ENCODE peak calls at places on chromosomes 4 and X, in five cellular contexts. V is H1, O is hepatocyte, S is GM23338, N is right lobe of liver. T is an unnamed sample.

GRCh38 chr4:11565899-11566298 is 137.2 kb upstream of the HS3ST1 start:
- DNase-seq in S (no peak), V (no peak), N (no peak), O (no peak), T (no peak)

GRCh38 chr4:52665592-52665991 is 6.5 kb upstream of the USP46 start:
- DNase-seq in N (no peak), O (no peak), S (peak; percentile 36), V (no peak), T (no peak)

GRCh38 chr4:127525585-127525984 is 107.2 kb upstream of the INTU start:
- DNase-seq in N (no peak), S (no peak), V (no peak), O (no peak), T (no peak)

GRCh38 chr4:59571805-59572430 is 1628.2 kb upstream of the ADGRL3 start:
- DNase-seq in V (no peak), S (no peak), N (no peak), O (no peak), T (no peak)

GRCh38 chrX:39956803-39957394 is 140.9 kb downstream of the BCOR start:
- DNase-seq in N (no peak), O (no peak), V (no peak), S (no peak), T (no peak)

GRCh38 chrX:49999048-49999447 is 76.7 kb downstream of the CLCN5 start:
- DNase-seq in S (no peak), O (no peak), V (no peak), N (no peak), T (peak; percentile 38)

GRCh38 chrX:1074755-1075154 is 137.7 kb downstream of the CRLF2 start:
- DNase-seq in N (peak; percentile 3), V (no peak), O (no peak), S (no peak), T (no peak)

GRCh38 chrX:69372435-69372834 is 131.7 kb upstream of the NALF2 start:
- DNase-seq in S (no peak), V (no peak), O (no peak), N (no peak), T (no peak)

GRCh38 chr4:108036252-108036651 is 46.6 kb downstream of the HADH start:
- DNase-seq in O (no peak), S (no peak), V (no peak), N (no peak), T (no peak)

GRCh38 chr4:48341776-48342558 is 638 bp downstream of the SLAIN2 start:
- DNase-seq in V (no peak), O (peak; percentile 82), S (peak; percentile 75), N (peak; percentile 76), T (peak; percentile 26)

GRCh38 chr4:74632634-74633033 is 161.7 kb downstream of the BTC start:
- DNase-seq in S (no peak), O (no peak), V (no peak), N (no peak), T (peak; percentile 98)

GRCh38 chr4:23382880-23383279 is 507.0 kb downstream of the PPARGC1A start:
- DNase-seq in V (no peak), S (no peak), O (no peak), N (no peak), T (peak; percentile 10)

GRCh38 chrX:102345916-102346315 is 93.9 kb downstream of the NXF2B start:
- DNase-seq in S (peak; percentile 75), V (no peak), N (peak; percentile 54), O (peak; percentile 69), T (peak; percentile 1)

GRCh38 chrX:133776072-133776471 is 209.3 kb downstream of the GPC3 start:
- DNase-seq in O (no peak), S (peak; percentile 68), V (peak; percentile 5), N (no peak), T (no peak)

GRCh38 chr4:73730292-73730691 is 10.1 kb upstream of the CXCL8 start:
- DNase-seq in N (no peak), S (no peak), V (no peak), O (no peak), T (no peak)

GRCh38 chr4:138439143-138439581 is 197.0 kb upstream of the SLC7A11 start:
- DNase-seq in N (no peak), S (no peak), V (no peak), O (no peak), T (no peak)

GRCh38 chrX:39605183-39605582 is 492.6 kb downstream of the BCOR start:
- DNase-seq in S (no peak), O (no peak), N (no peak), V (no peak), T (no peak)

GRCh38 chrX:155881158-155881993 is at the start of gene VAMP7:
- DNase-seq in S (peak; percentile 90), V (peak; percentile 51), N (peak; percentile 92), O (peak; percentile 91), T (peak; percentile 59)

GRCh38 chrX:118807151-118808017 is 16.2 kb upstream of the ZCCHC12 start:
- DNase-seq in V (no peak), O (peak; percentile 48), S (peak; percentile 62), N (no peak), T (peak; percentile 12)

GRCh38 chrX:107485019-107485418 is 35.6 kb downstream of the FRMPD3 start:
- DNase-seq in O (no peak), V (no peak), N (no peak), S (no peak), T (peak; percentile 11)

GRCh38 chr4:2804973-2805501 is 12.2 kb downstream of the SH3BP2 start:
- DNase-seq in S (no peak), V (no peak), O (no peak), N (peak; percentile 54), T (no peak)

GRCh38 chr4:99462875-99463464 is 27.8 kb upstream of the ADH7 start:
- DNase-seq in V (no peak), S (peak; percentile 88), O (peak; percentile 77), N (peak; percentile 57), T (no peak)

GRCh38 chr4:124907881-124908280 is 195.3 kb upstream of the ANKRD50 start:
- DNase-seq in O (no peak), N (no peak), S (no peak), V (no peak), T (no peak)

GRCh38 chrX:1918780-1919179 is 303.9 kb downstream of the ASMT start:
- DNase-seq in S (no peak), N (no peak), V (no peak), O (no peak), T (no peak)

GRCh38 chr4:38119663-38120374 is 159.6 kb downstream of the PTTG2 start:
- DNase-seq in O (peak; percentile 53), S (no peak), N (no peak), V (no peak), T (no peak)

GRCh38 chr4:149065753-149066152 is 623.5 kb upstream of the NR3C2 start:
- DNase-seq in O (no peak), V (no peak), N (no peak), S (peak; percentile 47), T (no peak)

GRCh38 chr4:153140294-153140693 is 63.9 kb upstream of the TRIM2 start:
- DNase-seq in V (no peak), O (no peak), S (no peak), N (no peak), T (no peak)

GRCh38 chr4:95231713-95232112 is 317.1 kb downstream of the UNC5C start:
- DNase-seq in O (peak; percentile 29), V (no peak), S (no peak), N (no peak), T (no peak)

GRCh38 chrX:72381439-72382198 is 75.9 kb upstream of the CITED1 start:
- DNase-seq in V (no peak), O (no peak), S (no peak), N (no peak), T (no peak)

GRCh38 chrX:111339212-111339611 is 68.9 kb upstream of the CAPN6 start:
- DNase-seq in N (no peak), O (no peak), S (no peak), V (no peak), T (no peak)

GRCh38 chrX:19746919-19747671 is 140.3 kb downstream of the SH3KBP1 start:
- DNase-seq in V (no peak), N (no peak), S (peak; percentile 26), O (no peak), T (no peak)

GRCh38 chrX:19750028-19750786 is 137.2 kb downstream of the SH3KBP1 start:
- DNase-seq in V (no peak), N (no peak), O (no peak), S (no peak), T (no peak)

GRCh38 chrX:19751068-19751467 is 136.3 kb downstream of the SH3KBP1 start:
- DNase-seq in N (no peak), O (no peak), S (peak; percentile 20), V (no peak), T (no peak)

GRCh38 chrX:19747672-19748610 is 139.5 kb downstream of the SH3KBP1 start:
- DNase-seq in V (no peak), O (no peak), N (no peak), S (no peak), T (no peak)

DNA sequence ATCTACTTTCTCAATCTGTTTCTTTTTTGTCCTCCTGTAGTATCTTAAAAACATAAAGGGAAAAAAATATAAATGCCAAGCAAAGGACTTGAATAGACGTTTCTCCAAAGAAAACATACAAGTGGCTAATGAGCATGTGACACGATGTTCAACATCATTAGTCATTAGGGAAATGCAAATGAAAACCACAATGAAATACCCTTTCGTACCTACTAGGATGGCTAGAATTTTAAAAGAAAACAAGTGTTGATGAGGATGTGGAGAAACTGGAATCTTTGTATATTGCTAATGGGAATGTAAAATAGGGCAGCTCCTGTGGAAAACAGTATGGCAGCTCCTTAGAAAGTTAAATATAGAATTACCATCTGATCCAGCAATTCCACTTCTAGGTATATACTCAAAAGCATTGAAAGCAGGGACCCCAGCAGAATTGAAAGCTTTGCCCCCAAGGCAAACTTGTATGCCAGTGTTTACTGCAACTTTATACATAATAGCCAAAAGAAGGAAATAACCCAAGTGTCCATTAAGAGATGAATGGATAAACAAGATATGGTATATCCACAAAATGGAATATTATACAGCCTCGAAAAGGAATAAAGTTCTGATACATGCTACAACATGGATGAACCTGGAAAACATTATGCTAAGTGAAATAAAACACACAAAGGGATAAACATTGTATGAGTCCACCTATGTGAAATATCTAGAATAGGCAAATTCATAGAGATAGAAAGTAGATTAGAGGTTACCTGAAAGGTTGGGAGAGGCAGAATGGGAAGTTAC is 138.3 kb downstream of the SH3KBP1 start:
- DNase-seq in O (no peak), S (no peak), V (no peak), N (no peak), T (no peak)
- H3K4me1 ChIP-seq in O (no peaks in the 10 kb centered on the region), S (no peaks in the 10 kb centered on the region), V (peaks cover 7% of the 10 kb centered on the region), N (no peaks in the 10 kb centered on the region), T (no peaks in the 10 kb centered on the region)

GRCh38 chr4:101187837-101188236 is 159.5 kb downstream of the PPP3CA start:
- DNase-seq in O (no peak), N (no peak), V (no peak), S (no peak), T (no peak)
- TF ChIP-seq CTCF in O (no peak), N (peak; percentile 18), V (no peak), S (no peak), T (peak; percentile 59)

GRCh38 chr4:118941799-118942198 is 53.1 kb downstream of the SYNPO2 start:
- DNase-seq in S (no peak), N (no peak), O (no peak), V (no peak), T (no peak)
- H3K4me1 ChIP-seq in S (peaks cover 9% of the 10 kb centered on the region), N (peaks cover 6% of the 10 kb centered on the region), O (no peaks in the 10 kb centered on the region), V (no peaks in the 10 kb centered on the region), T (no peaks in the 10 kb centered on the region)

GRCh38 chr4:47002593-47002992 is 9.2 kb upstream of the GABRA4 start:
- DNase-seq in N (no peak), O (no peak), S (peak; percentile 23), V (no peak), T (peak; percentile 28)
- TF ChIP-seq CTCF in N (no peak), O (peak; percentile 40), S (peak; percentile 40), V (no peak), T (peak; percentile 66)

T was measured in foreskin keratinocyte.